ENCODE peak calls at places on chromosome 19, in five cellular contexts. T, U, W, K and E are unnamed samples.

GRCh38 chr19:45187421-45188100 is 9.0 kb downstream of the BLOC1S3 start:
- DNase-seq in T (no peak), U (no peak), W (peak; percentile 43), K (peak; percentile 55), E (peak; percentile 58)

GRCh38 chr19:23698711-23699520 is 11.9 kb upstream of the ZNF675 start:
- DNase-seq in T (no peak), U (no peak), W (peak; percentile 65), K (no peak), E (peak; percentile 38)

GRCh38 chr19:28164214-28164613 is 1048.7 kb downstream of the UQCRFS1 start:
- DNase-seq in T (no peak), U (no peak), W (no peak), K (no peak), E (no peak)

GRCh38 chr19:708154-709141 is at the start of gene PALM:
- DNase-seq in T (no peak), U (no peak), W (peak; percentile 41), K (no peak), E (peak; percentile 23)

GRCh38 chr19:45645068-45645630 is 6.0 kb upstream of the EML2 start:
- DNase-seq in T (no peak), U (no peak), W (no peak), K (no peak), E (no peak)

GRCh38 chr19:50205681-50206138 is 2.3 kb downstream of the MYH14 start:
- DNase-seq in T (no peak), U (no peak), W (peak; percentile 36), K (peak; percentile 53), E (peak; percentile 83)

GRCh38 chr19:19592690-19593089 is 25.8 kb downstream of the PBX4 start:
- DNase-seq in T (no peak), U (no peak), W (no peak), K (no peak), E (no peak)

GRCh38 chr19:13652810-13653590 is 111.3 kb upstream of the MRI1 start:
- DNase-seq in T (no peak), U (no peak), W (no peak), K (peak; percentile 33), E (no peak)

GRCh38 chr19:4051175-4052101 is 15.3 kb downstream of the ZBTB7A start:
- DNase-seq in T (no peak), U (no peak), W (no peak), K (no peak), E (no peak)

GRCh38 chr19:39413903-39414608 is 1.6 kb downstream of the PLEKHG2 start:
- DNase-seq in T (no peak), U (no peak), W (no peak), K (no peak), E (no peak)

GRCh38 chr19:46524272-46524671 is 28.6 kb upstream of the PNMA8B start:
- DNase-seq in T (no peak), U (no peak), W (no peak), K (no peak), E (no peak)

GRCh38 chr19:7326105-7326877 is 22.4 kb upstream of the ARHGEF18 start:
- DNase-seq in T (no peak), U (no peak), W (peak; percentile 79), K (no peak), E (no peak)

GRCh38 chr19:39307233-39307821 is 11.1 kb downstream of the IFNL1 start:
- DNase-seq in T (no peak), U (no peak), W (peak; percentile 68), K (peak; percentile 92), E (peak; percentile 73)